ENCODE peak calls at places on chromosome 4, in six cellular contexts. One of them, this sample, is unnamed. For H3K4me1, the result is how much of the 10 kb centered on the place peaks cover.

GRCh38 chr4:173301518-173302201 is 32.5 kb downstream of the HMGB2 start:
- DNase-seq in cardiac muscle cell: peak
- DNase-seq in heart left ventricle: no peak
- DNase-seq in HepG2: no peak
- DNase-seq in kidney: no peak
- DNase-seq in adrenal gland: no peak
- DNase-seq in this sample: no peak

GRCh38 chr4:185740471-185740873 is 71.5 kb downstream of the SORBS2 start:
- DNase-seq in cardiac muscle cell: peak
- DNase-seq in kidney: no peak
- DNase-seq in HepG2: no peak
- DNase-seq in heart left ventricle: no peak
- DNase-seq in adrenal gland: no peak
- DNase-seq in this sample: no peak

GRCh38 chr4:162499478-162499877 is 335.7 kb upstream of the FSTL5 start:
- DNase-seq in cardiac muscle cell: peak
- DNase-seq in heart left ventricle: no peak
- DNase-seq in adrenal gland: no peak
- DNase-seq in kidney: no peak
- DNase-seq in HepG2: no peak
- DNase-seq in this sample: no peak

GRCh38 chr4:184067931-184068554 is 149.6 kb downstream of the ENPP6 start:
- DNase-seq in adrenal gland: no peak
- DNase-seq in heart left ventricle: no peak
- DNase-seq in HepG2: no peak
- DNase-seq in kidney: no peak
- DNase-seq in cardiac muscle cell: no peak
- DNase-seq in this sample: no peak

GRCh38 chr4:184807797-184808718 is 17.7 kb downstream of the ACSL1 start:
- DNase-seq in cardiac muscle cell: peak
- DNase-seq in heart left ventricle: peak
- DNase-seq in kidney: no peak
- DNase-seq in HepG2: peak
- DNase-seq in adrenal gland: peak
- DNase-seq in this sample: peak

GRCh38 chr4:57020467-57021101 is 41.9 kb downstream of the POLR2B start:
- DNase-seq in HepG2: no peak
- DNase-seq in adrenal gland: no peak
- DNase-seq in heart left ventricle: no peak
- DNase-seq in kidney: no peak
- DNase-seq in cardiac muscle cell: peak
- DNase-seq in this sample: no peak

GRCh38 chr4:107837298-107837697 is 12.6 kb downstream of the SGMS2 start:
- DNase-seq in HepG2: no peak
- DNase-seq in kidney: no peak
- DNase-seq in adrenal gland: no peak
- DNase-seq in cardiac muscle cell: no peak
- DNase-seq in heart left ventricle: no peak
- DNase-seq in this sample: no peak

GRCh38 chr4:169068423-169068822 is 58.4 kb upstream of the CBR4 start:
- DNase-seq in cardiac muscle cell: no peak
- DNase-seq in kidney: no peak
- DNase-seq in heart left ventricle: no peak
- DNase-seq in HepG2: peak
- DNase-seq in adrenal gland: no peak
- DNase-seq in this sample: no peak

GRCh38 chr4:43456383-43456782 is 563.9 kb downstream of the GRXCR1 start:
- DNase-seq in cardiac muscle cell: peak
- DNase-seq in HepG2: no peak
- DNase-seq in adrenal gland: no peak
- DNase-seq in heart left ventricle: no peak
- DNase-seq in kidney: no peak
- DNase-seq in this sample: no peak

GRCh38 chr4:108060164-108060563 is 70.5 kb downstream of the HADH start:
- DNase-seq in cardiac muscle cell: peak
- DNase-seq in heart left ventricle: no peak
- DNase-seq in HepG2: peak
- DNase-seq in kidney: no peak
- DNase-seq in adrenal gland: no peak
- DNase-seq in this sample: peak

GRCh38 chr4:6180841-6181631 is 19.3 kb downstream of the JAKMIP1 start:
- DNase-seq in kidney: no peak
- DNase-seq in cardiac muscle cell: no peak
- DNase-seq in adrenal gland: no peak
- DNase-seq in heart left ventricle: no peak
- DNase-seq in HepG2: no peak
- DNase-seq in this sample: no peak

GRCh38 chr4:187865914-187866313 is 129.7 kb upstream of the ZFP42 start:
- DNase-seq in cardiac muscle cell: no peak
- DNase-seq in HepG2: no peak
- DNase-seq in adrenal gland: no peak
- DNase-seq in heart left ventricle: no peak
- DNase-seq in kidney: no peak
- DNase-seq in this sample: no peak

GRCh38 chr4:150782311-150782710 is 200.4 kb downstream of the MAB21L2 start:
- DNase-seq in kidney: no peak
- DNase-seq in adrenal gland: peak
- DNase-seq in HepG2: peak
- DNase-seq in heart left ventricle: no peak
- DNase-seq in cardiac muscle cell: peak
- DNase-seq in this sample: no peak

GRCh38 chr4:602559-602942 is 22.8 kb upstream of the PDE6B start:
- DNase-seq in heart left ventricle: no peak
- DNase-seq in cardiac muscle cell: peak
- DNase-seq in HepG2: peak
- DNase-seq in kidney: peak
- DNase-seq in adrenal gland: peak
- DNase-seq in this sample: peak

GRCh38 chr4:139188648-139189416 is 11.8 kb upstream of the ELF2 start:
- DNase-seq in heart left ventricle: no peak
- DNase-seq in cardiac muscle cell: peak
- DNase-seq in adrenal gland: no peak
- DNase-seq in HepG2: no peak
- DNase-seq in kidney: no peak
- DNase-seq in this sample: no peak

GRCh38 chr4:146095091-146095690 is 80.3 kb upstream of the LSM6 start:
- DNase-seq in cardiac muscle cell: peak
- DNase-seq in adrenal gland: no peak
- DNase-seq in kidney: no peak
- DNase-seq in heart left ventricle: no peak
- DNase-seq in HepG2: peak
- DNase-seq in this sample: peak

GRCh38 chr4:44493924-44494323 is 45.3 kb upstream of the KCTD8 start:
- DNase-seq in HepG2: peak
- DNase-seq in kidney: no peak
- DNase-seq in adrenal gland: no peak
- DNase-seq in heart left ventricle: no peak
- DNase-seq in cardiac muscle cell: peak
- DNase-seq in this sample: no peak

GRCh38 chr4:2800691-2801596 is 8.1 kb downstream of the SH3BP2 start:
- DNase-seq in HepG2: peak
- DNase-seq in heart left ventricle: peak
- DNase-seq in kidney: peak
- DNase-seq in cardiac muscle cell: peak
- DNase-seq in adrenal gland: peak
- DNase-seq in this sample: peak

GRCh38 chr4:177441061-177441802 is 1.0 kb downstream of the AGA start:
- DNase-seq in HepG2: peak
- DNase-seq in kidney: no peak
- DNase-seq in adrenal gland: no peak
- DNase-seq in cardiac muscle cell: peak
- DNase-seq in heart left ventricle: no peak
- DNase-seq in this sample: no peak

GRCh38 chr4:122588453-122589238 is 32.2 kb downstream of the IL21 start:
- DNase-seq in HepG2: no peak
- DNase-seq in kidney: no peak
- DNase-seq in cardiac muscle cell: no peak
- DNase-seq in heart left ventricle: no peak
- DNase-seq in adrenal gland: no peak
- DNase-seq in this sample: no peak

GRCh38 chr4:154049457-154050181 is 260.7 kb upstream of the SFRP2 start:
- DNase-seq in kidney: no peak
- DNase-seq in cardiac muscle cell: peak
- DNase-seq in adrenal gland: no peak
- DNase-seq in heart left ventricle: no peak
- DNase-seq in HepG2: peak
- DNase-seq in this sample: peak

GRCh38 chr4:79413486-79413885 is 5.5 kb upstream of the GK2 start:
- DNase-seq in heart left ventricle: no peak
- DNase-seq in kidney: no peak
- DNase-seq in HepG2: no peak
- DNase-seq in adrenal gland: no peak
- DNase-seq in cardiac muscle cell: no peak
- DNase-seq in this sample: no peak

GRCh38 chr4:116726523-116726922 is 358.9 kb downstream of the TRAM1L1 start:
- DNase-seq in HepG2: no peak
- DNase-seq in cardiac muscle cell: no peak
- DNase-seq in adrenal gland: no peak
- DNase-seq in kidney: no peak
- DNase-seq in heart left ventricle: no peak
- DNase-seq in this sample: no peak

DNA sequence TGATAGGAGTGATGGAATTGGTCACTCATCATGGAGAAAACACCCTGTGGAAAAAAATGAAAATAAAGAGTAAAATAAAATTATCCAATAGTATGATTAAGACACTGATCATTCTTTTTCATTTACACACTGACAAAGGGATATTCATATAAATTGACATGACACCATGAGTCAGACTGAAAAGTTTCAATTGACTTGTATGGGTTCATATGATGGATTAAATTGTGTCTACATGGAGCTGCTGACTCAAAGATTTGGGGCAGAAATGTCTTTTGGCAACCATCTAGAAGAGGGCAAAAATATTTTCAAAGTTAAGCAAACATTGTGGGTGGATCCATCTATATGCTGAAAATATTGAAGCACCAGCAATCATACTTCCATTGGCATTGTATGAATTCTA is 153.4 kb upstream of the PPP3CA start:
- DNase-seq in adrenal gland: no peak
- DNase-seq in kidney: no peak
- DNase-seq in HepG2: no peak
- DNase-seq in heart left ventricle: no peak
- DNase-seq in cardiac muscle cell: no peak
- DNase-seq in this sample: no peak
- TF ChIP-seq CTCF in adrenal gland: no peak
- TF ChIP-seq CTCF in kidney: no peak
- TF ChIP-seq CTCF in HepG2: no peak
- TF ChIP-seq CTCF in heart left ventricle: no peak
- TF ChIP-seq CTCF in cardiac muscle cell: no peak
- TF ChIP-seq CTCF in this sample: no peak

DNA sequence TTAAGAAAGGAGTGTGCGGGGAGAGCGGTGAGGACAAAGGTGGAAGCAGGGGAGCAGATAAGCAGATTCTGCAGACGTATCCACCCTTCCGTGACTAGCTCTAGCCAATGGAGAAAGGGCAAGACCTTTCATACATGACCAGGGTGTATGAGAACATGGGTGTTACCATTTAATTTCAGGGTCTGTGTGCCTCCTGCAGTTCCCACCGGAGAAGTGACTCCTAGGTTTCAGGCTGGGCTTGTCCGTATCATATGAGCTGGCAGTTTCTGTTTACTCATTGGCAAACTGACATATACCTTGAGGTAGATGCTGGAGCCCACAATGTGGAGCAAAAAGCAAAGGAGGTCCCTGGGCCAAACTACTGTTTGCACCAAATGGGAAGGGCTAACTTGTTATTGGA is 6.8 kb downstream of the RBM47 start:
- DNase-seq in adrenal gland: no peak
- DNase-seq in HepG2: no peak
- DNase-seq in kidney: no peak
- DNase-seq in cardiac muscle cell: no peak
- DNase-seq in heart left ventricle: no peak
- DNase-seq in this sample: no peak
- H3K4me1 ChIP-seq in adrenal gland: half or more
- H3K4me1 ChIP-seq in HepG2: under half
- H3K4me1 ChIP-seq in kidney: under half
- H3K4me1 ChIP-seq in cardiac muscle cell: under half
- H3K4me1 ChIP-seq in heart left ventricle: under half
- H3K4me1 ChIP-seq in this sample: under half

GRCh38 chr4:74855879-74856278 is 61.6 kb upstream of the BTC start:
- DNase-seq in HepG2: no peak
- DNase-seq in heart left ventricle: no peak
- DNase-seq in cardiac muscle cell: no peak
- DNase-seq in kidney: no peak
- DNase-seq in adrenal gland: no peak
- DNase-seq in this sample: no peak
- H3K27ac ChIP-seq in HepG2: no peak
- H3K27ac ChIP-seq in heart left ventricle: no peak
- H3K27ac ChIP-seq in cardiac muscle cell: no peak
- H3K27ac ChIP-seq in kidney: no peak
- H3K27ac ChIP-seq in adrenal gland: no peak
- H3K27ac ChIP-seq in this sample: no peak

GRCh38 chr4:17111436-17111835 is 213.0 kb upstream of the LDB2 start:
- DNase-seq in HepG2: no peak
- DNase-seq in heart left ventricle: no peak
- DNase-seq in kidney: no peak
- DNase-seq in cardiac muscle cell: no peak
- DNase-seq in adrenal gland: no peak
- DNase-seq in this sample: no peak

GRCh38 chr4:17117746-17118145 is 219.3 kb upstream of the LDB2 start:
- DNase-seq in adrenal gland: no peak
- DNase-seq in heart left ventricle: no peak
- DNase-seq in HepG2: no peak
- DNase-seq in cardiac muscle cell: no peak
- DNase-seq in kidney: no peak
- DNase-seq in this sample: no peak

GRCh38 chr4:17109126-17109525 is 210.7 kb upstream of the LDB2 start:
- DNase-seq in adrenal gland: no peak
- DNase-seq in HepG2: no peak
- DNase-seq in cardiac muscle cell: no peak
- DNase-seq in heart left ventricle: no peak
- DNase-seq in kidney: no peak
- DNase-seq in this sample: no peak

GRCh38 chr4:17115546-17115945 is 217.1 kb upstream of the LDB2 start:
- DNase-seq in adrenal gland: no peak
- DNase-seq in kidney: no peak
- DNase-seq in cardiac muscle cell: no peak
- DNase-seq in heart left ventricle: no peak
- DNase-seq in HepG2: no peak
- DNase-seq in this sample: no peak

DNA sequence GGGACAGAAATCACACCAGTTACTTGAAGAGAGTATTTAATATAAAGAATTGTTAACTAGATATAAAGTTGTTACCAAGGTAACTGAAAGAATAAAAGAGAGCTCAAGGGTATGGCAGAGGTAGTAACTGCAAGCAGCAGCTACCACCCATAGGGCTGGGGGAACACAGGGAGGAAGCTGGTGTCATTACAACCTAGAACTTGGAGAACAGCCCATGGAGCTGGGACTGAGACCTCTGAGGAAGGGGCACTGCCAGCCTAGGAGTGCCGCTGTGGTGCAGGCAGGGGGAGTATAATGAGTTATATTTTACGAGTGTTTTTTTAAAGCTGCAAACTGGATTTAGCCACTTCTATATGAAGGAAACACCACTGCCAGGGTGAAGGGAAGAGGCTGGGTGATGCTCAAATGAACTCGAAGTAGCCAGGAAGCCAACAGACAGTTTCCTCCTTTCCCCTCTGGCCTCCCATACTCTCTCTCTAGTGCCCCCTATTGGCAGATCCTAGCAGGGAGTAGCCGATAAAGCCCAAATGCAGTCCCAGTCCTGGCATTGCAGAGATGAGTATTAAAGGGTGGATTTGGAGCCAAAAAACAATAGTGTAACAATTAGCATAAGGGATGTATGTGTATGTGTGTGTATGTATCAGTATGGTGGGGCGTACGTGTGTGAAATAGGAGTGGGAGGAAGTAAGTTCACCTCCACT is 213.7 kb upstream of the LDB2 start:
- DNase-seq in heart left ventricle: no peak
- DNase-seq in kidney: no peak
- DNase-seq in cardiac muscle cell: peak
- DNase-seq in adrenal gland: no peak
- DNase-seq in HepG2: peak
- DNase-seq in this sample: peak
- TF ChIP-seq CTCF in heart left ventricle: no peak
- TF ChIP-seq CTCF in kidney: peak
- TF ChIP-seq CTCF in cardiac muscle cell: peak
- TF ChIP-seq CTCF in adrenal gland: peak
- TF ChIP-seq CTCF in HepG2: peak
- TF ChIP-seq CTCF in this sample: peak

This sample was measured in testis.